ENCODE peak calls at places on chromosomes 1 and 21, in four cellular contexts. One of them, this sample, is unnamed.

GRCh38 chr1:219257751-219258150 is 84.1 kb downstream of the LYPLAL1 start:
- DNase-seq in KG1: no peak
- DNase-seq in activated CD8-positive, alpha-beta memory T cell treated with anti-CD3 and anti-CD28 coated beads for 24 hours: no peak
- DNase-seq in CD8-positive, alpha-beta T cell: no peak
- DNase-seq in this sample: no peak

GRCh38 chr1:74197255-74197654 is 721 bp downstream of the LRRIQ3 start:
- DNase-seq in KG1: no peak
- DNase-seq in activated CD8-positive, alpha-beta memory T cell treated with anti-CD3 and anti-CD28 coated beads for 24 hours: no peak
- DNase-seq in CD8-positive, alpha-beta T cell: no peak
- DNase-seq in this sample: no peak

GRCh38 chr1:202145325-202146140 is 996 bp upstream of the ARL8A start:
- DNase-seq in KG1: peak
- DNase-seq in activated CD8-positive, alpha-beta memory T cell treated with anti-CD3 and anti-CD28 coated beads for 24 hours: peak
- DNase-seq in CD8-positive, alpha-beta T cell: no peak
- DNase-seq in this sample: no peak

GRCh38 chr21:37153193-37153934 is 80.3 kb downstream of the TTC3 start:
- DNase-seq in KG1: no peak
- DNase-seq in activated CD8-positive, alpha-beta memory T cell treated with anti-CD3 and anti-CD28 coated beads for 24 hours: no peak
- DNase-seq in CD8-positive, alpha-beta T cell: no peak
- DNase-seq in this sample: no peak

GRCh38 chr1:185478878-185479277 is 161.8 kb upstream of the IVNS1ABP start:
- DNase-seq in KG1: no peak
- DNase-seq in activated CD8-positive, alpha-beta memory T cell treated with anti-CD3 and anti-CD28 coated beads for 24 hours: no peak
- DNase-seq in CD8-positive, alpha-beta T cell: no peak
- DNase-seq in this sample: no peak

GRCh38 chr1:26610781-26611180 is 81.2 kb downstream of the RPS6KA1 start:
- DNase-seq in KG1: no peak
- DNase-seq in activated CD8-positive, alpha-beta memory T cell treated with anti-CD3 and anti-CD28 coated beads for 24 hours: no peak
- DNase-seq in CD8-positive, alpha-beta T cell: no peak
- DNase-seq in this sample: no peak

GRCh38 chr1:184082541-184082940 is 31.0 kb downstream of the TSEN15 start:
- DNase-seq in KG1: no peak
- DNase-seq in activated CD8-positive, alpha-beta memory T cell treated with anti-CD3 and anti-CD28 coated beads for 24 hours: no peak
- DNase-seq in CD8-positive, alpha-beta T cell: no peak
- DNase-seq in this sample: no peak

GRCh38 chr1:194155962-194156361 is 969.5 kb upstream of the B3GALT2 start:
- DNase-seq in KG1: no peak
- DNase-seq in activated CD8-positive, alpha-beta memory T cell treated with anti-CD3 and anti-CD28 coated beads for 24 hours: no peak
- DNase-seq in CD8-positive, alpha-beta T cell: no peak
- DNase-seq in this sample: no peak

GRCh38 chr1:84277343-84278059 is 24.0 kb upstream of the SAMD13 start:
- DNase-seq in KG1: no peak
- DNase-seq in activated CD8-positive, alpha-beta memory T cell treated with anti-CD3 and anti-CD28 coated beads for 24 hours: no peak
- DNase-seq in CD8-positive, alpha-beta T cell: no peak
- DNase-seq in this sample: no peak

GRCh38 chr1:38623529-38623928 is 236.0 kb downstream of the RRAGC start:
- DNase-seq in KG1: no peak
- DNase-seq in activated CD8-positive, alpha-beta memory T cell treated with anti-CD3 and anti-CD28 coated beads for 24 hours: no peak
- DNase-seq in CD8-positive, alpha-beta T cell: no peak
- DNase-seq in this sample: no peak

GRCh38 chr1:31795801-31796621 is 19.8 kb downstream of the SPOCD1 start:
- DNase-seq in KG1: no peak
- DNase-seq in activated CD8-positive, alpha-beta memory T cell treated with anti-CD3 and anti-CD28 coated beads for 24 hours: no peak
- DNase-seq in CD8-positive, alpha-beta T cell: no peak
- DNase-seq in this sample: peak

GRCh38 chr1:109509176-109510134 is at the start of gene AMIGO1:
- DNase-seq in KG1: peak
- DNase-seq in activated CD8-positive, alpha-beta memory T cell treated with anti-CD3 and anti-CD28 coated beads for 24 hours: peak
- DNase-seq in CD8-positive, alpha-beta T cell: peak
- DNase-seq in this sample: peak

GRCh38 chr1:28091043-28091781 is 2.8 kb upstream of the EYA3 start:
- DNase-seq in KG1: peak
- DNase-seq in activated CD8-positive, alpha-beta memory T cell treated with anti-CD3 and anti-CD28 coated beads for 24 hours: peak
- DNase-seq in CD8-positive, alpha-beta T cell: peak
- DNase-seq in this sample: peak

GRCh38 chr1:117656202-117656641 is 50.4 kb downstream of the TENT5C start:
- DNase-seq in KG1: no peak
- DNase-seq in activated CD8-positive, alpha-beta memory T cell treated with anti-CD3 and anti-CD28 coated beads for 24 hours: peak
- DNase-seq in CD8-positive, alpha-beta T cell: peak
- DNase-seq in this sample: no peak

GRCh38 chr21:35398366-35398982 is 349.4 kb upstream of the RUNX1 start:
- DNase-seq in KG1: peak
- DNase-seq in activated CD8-positive, alpha-beta memory T cell treated with anti-CD3 and anti-CD28 coated beads for 24 hours: no peak
- DNase-seq in CD8-positive, alpha-beta T cell: no peak
- DNase-seq in this sample: no peak